ENCODE peak calls at places on chromosome 6, in five cellular contexts. O is esophagus squamous epithelium, X is B cell, F is coronary artery, L is glutamatergic neuron. D is an unnamed sample.

GRCh38 chr6:8481727-8482126 is 46.4 kb upstream of the SLC35B3 start:
- DNase-seq in X (no peak), F (no peak), L (no peak), O (no peak), D (no peak)

GRCh38 chr6:38646166-38646565 is 6.4 kb upstream of the BTBD9 start:
- DNase-seq in O (no peak), F (no peak), L (no peak), X (no peak), D (no peak)

GRCh38 chr6:109523478-109523877 is 40.5 kb upstream of the ZBTB24 start:
- DNase-seq in O (no peak), F (no peak), X (no peak), L (no peak), D (no peak)

GRCh38 chr6:170273191-170273590 is 17.7 kb downstream of the DLL1 start:
- DNase-seq in O (no peak), F (no peak), X (no peak), L (no peak), D (no peak)

GRCh38 chr6:148203970-148204369 is 138.7 kb upstream of the SASH1 start:
- DNase-seq in O (no peak), X (peak; percentile 30), L (no peak), F (no peak), D (no peak)

GRCh38 chr6:125979101-125979500 is 7.2 kb upstream of the TRMT11 start:
- DNase-seq in L (no peak), X (no peak), O (no peak), F (no peak), D (no peak)

GRCh38 chr6:143620461-143620860 is 57.3 kb upstream of the PHACTR2 start:
- DNase-seq in X (no peak), F (no peak), O (no peak), L (no peak), D (no peak)

GRCh38 chr6:73121421-73121993 is 103.8 kb downstream of the KHDC1L start:
- DNase-seq in O (no peak), F (no peak), L (no peak), X (no peak), D (no peak)

GRCh38 chr6:13251242-13251641 is 77.1 kb downstream of the TBC1D7 start:
- DNase-seq in O (no peak), X (no peak), L (no peak), F (no peak), D (no peak)

GRCh38 chr6:99066041-99066440 is 118.3 kb upstream of the FBXL4 start:
- DNase-seq in X (no peak), O (no peak), F (no peak), L (no peak), D (no peak)

GRCh38 chr6:148892247-148892646 is 145.4 kb downstream of the UST start:
- DNase-seq in O (no peak), L (no peak), X (no peak), F (no peak), D (no peak)

GRCh38 chr6:5541025-5541424 is 279.7 kb downstream of the FARS2 start:
- DNase-seq in X (no peak), O (no peak), F (no peak), L (no peak), D (no peak)

GRCh38 chr6:11288065-11288464 is 55.6 kb upstream of the NEDD9 start:
- DNase-seq in F (no peak), O (no peak), X (no peak), L (no peak), D (no peak)

GRCh38 chr6:74731921-74732320 is 473.9 kb downstream of the COL12A1 start:
- DNase-seq in F (no peak), X (no peak), L (no peak), O (no peak), D (no peak)

GRCh38 chr6:137426007-137426689 is 68.0 kb downstream of the OLIG3 start:
- DNase-seq in O (no peak), F (no peak), L (no peak), X (peak; percentile 44), D (no peak)

GRCh38 chr6:24125980-24126379 is at the start of gene NRSN1:
- DNase-seq in X (no peak), F (no peak), O (no peak), L (peak; percentile 90), D (peak; percentile 85)

GRCh38 chr6:68633654-68634502 is 1.2 kb upstream of the ADGRB3 start:
- DNase-seq in X (no peak), O (no peak), F (no peak), L (no peak), D (no peak)

GRCh38 chr6:117156701-117157100 is 108.7 kb upstream of the VGLL2 start:
- DNase-seq in O (no peak), F (no peak), L (no peak), X (no peak), D (no peak)

GRCh38 chr6:22101163-22101562 is 195.7 kb downstream of the PRL start:
- DNase-seq in L (no peak), F (no peak), O (no peak), X (no peak), D (no peak)

GRCh38 chr6:106975699-106976032 is 1.1 kb upstream of the CD24 start:
- DNase-seq in L (no peak), F (no peak), X (no peak), O (no peak), D (no peak)

GRCh38 chr6:41818271-41819054 is 31.0 kb downstream of the TOMM6 start:
- DNase-seq in O (no peak), F (no peak), L (no peak), X (no peak), D (no peak)

GRCh38 chr6:137016366-137016765 is 28.4 kb downstream of the IL20RA start:
- DNase-seq in O (no peak), L (no peak), X (no peak), F (no peak), D (no peak)

GRCh38 chr6:28803337-28803709 is 120.5 kb downstream of the TRIM27 start:
- DNase-seq in O (no peak), X (no peak), L (no peak), F (no peak), D (no peak)

GRCh38 chr6:4712291-4712690 is 63.9 kb upstream of the CDYL start:
- DNase-seq in X (no peak), L (no peak), F (no peak), O (no peak), D (no peak)

GRCh38 chr6:136719280-136720044 is 72.8 kb downstream of the MAP3K5 start:
- DNase-seq in O (no peak), X (peak; percentile 27), L (no peak), F (no peak), D (no peak)

GRCh38 chr6:159097256-159097655 is 52.5 kb upstream of the TAGAP start:
- DNase-seq in X (no peak), F (peak; percentile 9), L (no peak), O (no peak), D (no peak)

GRCh38 chr6:32153252-32153834 is 598 bp upstream of the PPT2 start:
- DNase-seq in L (peak; percentile 55), X (no peak), F (peak; percentile 89), O (no peak), D (no peak)
- TF ChIP-seq CTCF in L (no peak), X (no peak), F (no peak), O (no peak), D (peak; percentile 13)

GRCh38 chr6:49454787-49455709 is 8.0 kb downstream of the MMUT start:
- DNase-seq in X (no peak), L (no peak), O (no peak), F (no peak), D (no peak)

GRCh38 chr6:49457771-49458170 is 5.3 kb downstream of the MMUT start:
- DNase-seq in O (no peak), L (no peak), F (no peak), X (no peak), D (no peak)

DNA sequence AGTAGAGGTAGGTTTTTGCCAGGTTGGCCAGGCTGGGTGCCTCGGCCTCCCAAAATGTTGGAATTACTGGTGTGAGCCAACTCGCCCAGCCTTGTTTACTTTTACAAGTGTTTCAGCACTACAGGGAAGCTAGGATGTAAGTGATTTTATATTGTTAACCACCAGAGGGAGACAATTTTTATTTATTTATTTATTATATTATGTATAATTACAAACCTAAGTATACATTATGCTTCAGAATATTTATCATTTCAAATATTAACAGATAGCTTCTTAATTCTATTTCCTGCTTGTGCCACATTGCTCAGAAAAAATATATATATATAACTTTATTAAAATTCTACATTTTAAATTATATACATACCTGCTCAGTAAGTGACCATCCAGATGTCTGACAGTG is 9.8 kb downstream of the MMUT start:
- DNase-seq in L (no peak), F (no peak), O (no peak), X (no peak), D (no peak)
- TF ChIP-seq CTCF in L (peak; percentile 73), F (no peak), O (no peak), X (peak; percentile 64), D (no peak)

DNA sequence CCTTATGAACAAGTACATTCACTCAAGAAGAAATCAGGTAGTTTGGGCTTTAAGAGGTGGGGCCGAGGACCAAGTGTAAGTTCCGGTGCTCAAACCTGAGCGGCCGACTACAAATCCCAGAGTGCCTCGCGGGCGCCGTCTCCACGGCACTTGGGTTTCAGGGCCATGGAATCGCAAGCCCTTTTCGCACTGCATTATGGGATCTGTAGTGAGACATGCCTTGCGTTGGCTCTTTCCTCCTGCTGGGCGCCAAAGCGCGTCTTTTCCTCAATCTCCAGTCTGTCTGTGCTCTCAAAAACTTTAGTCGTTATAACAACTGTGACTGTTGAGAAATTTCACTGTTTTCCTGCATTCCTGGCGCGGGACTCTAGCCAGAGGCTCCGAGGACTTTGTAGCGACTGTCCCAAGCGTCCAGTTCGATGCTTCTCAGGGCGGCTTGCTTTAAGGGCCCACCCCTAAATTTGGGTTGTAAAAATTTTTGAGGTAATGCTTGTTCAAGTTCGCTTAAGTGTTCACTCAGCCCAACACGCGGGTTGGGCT is 408 bp upstream of the FBXO9 start:
- DNase-seq in L (peak; percentile 92), X (peak; percentile 95), O (peak; percentile 82), F (peak; percentile 98), D (peak; percentile 91)
- TF ChIP-seq CTCF in L (no peak), X (no peak), O (no peak), F (no peak), D (no peak)

GRCh38 chr6:82616386-82617028 is 252.9 kb downstream of the TPBG start:
- DNase-seq in X (no peak), L (no peak), F (no peak), O (no peak), D (no peak)
- TF ChIP-seq CTCF in X (no peak), L (no peak), F (no peak), O (no peak), D (no peak)